ENCODE peak calls at places on chromosomes 16 and 17, in six cellular contexts. N, K, F, V, P and T are unnamed samples.

GRCh38 chr17:60398227-60398959 is 6.5 kb upstream of the USP32 start:
- ATAC-seq in F (no peak), V (no peak), P (no peak), N (no peak), K (peak), T (no peak)

GRCh38 chr16:3946604-3947180 is 66.2 kb upstream of the CREBBP start:
- ATAC-seq in V (no peak), N (no peak), K (no peak), F (no peak), P (no peak), T (no peak)

GRCh38 chr16:17369441-17369951 is 101.3 kb downstream of the XYLT1 start:
- ATAC-seq in F (no peak), P (no peak), N (no peak), V (peak), K (peak), T (peak)

GRCh38 chr17:11944587-11944986 is 52.7 kb downstream of the ZNF18 start:
- ATAC-seq in V (no peak), F (peak), P (no peak), K (no peak), N (no peak), T (no peak)

GRCh38 chr16:85711982-85712587 is 23.3 kb upstream of the GINS2 start:
- ATAC-seq in P (no peak), F (no peak), K (no peak), N (no peak), V (no peak), T (no peak)

GRCh38 chr17:44086364-44087311 is 16.1 kb downstream of the G6PC3 start:
- ATAC-seq in K (no peak), N (peak), P (peak), V (peak), F (peak), T (peak)

GRCh38 chr17:1568950-1569810 is 6.6 kb upstream of the PITPNA start:
- ATAC-seq in N (peak), P (no peak), K (no peak), F (no peak), V (no peak), T (no peak)

GRCh38 chr16:55487048-55487803 is 8.2 kb downstream of the MMP2 start:
- ATAC-seq in N (no peak), F (no peak), P (no peak), K (no peak), V (no peak), T (peak)

GRCh38 chr16:48300391-48300856 is 53.1 kb upstream of the ABCC11 start:
- ATAC-seq in F (no peak), V (no peak), P (peak), N (no peak), K (no peak), T (no peak)

GRCh38 chr16:57579361-57579665 is 36.9 kb downstream of the ADGRG5 start:
- ATAC-seq in N (no peak), V (no peak), F (no peak), P (no peak), K (no peak), T (no peak)

GRCh38 chr17:57097832-57098421 is 12.9 kb downstream of the AKAP1 start:
- ATAC-seq in V (no peak), N (no peak), F (no peak), K (no peak), P (peak), T (peak)

GRCh38 chr16:10961231-10961630 is 16.9 kb downstream of the CLEC16A start:
- ATAC-seq in K (no peak), P (no peak), F (no peak), V (no peak), N (no peak), T (peak)

GRCh38 chr17:81298991-81299733 is 4.1 kb upstream of the SLC38A10 start:
- ATAC-seq in V (no peak), N (no peak), F (no peak), K (no peak), P (no peak), T (no peak)

GRCh38 chr16:12547608-12547922 is 256.1 kb downstream of the CPPED1 start:
- ATAC-seq in K (peak), V (no peak), P (no peak), F (no peak), N (no peak), T (no peak)

GRCh38 chr16:87388818-87389134 is 3.4 kb upstream of the MAP1LC3B start:
- ATAC-seq in N (no peak), V (no peak), F (no peak), K (no peak), P (no peak), T (no peak)
- TF ChIP-seq POLR2A in N (no peak), V (no peak), F (no peak), K (no peak), P (no peak), T (no peak)

GRCh38 chr16:6484121-6484520 is 848.5 kb upstream of the RBFOX1 start:
- ATAC-seq in K (no peak), N (no peak), F (no peak), P (no peak), V (no peak), T (no peak)
- H3K4me3 ChIP-seq in K (no peak), N (no peak), F (no peak), P (no peak), V (no peak), T (no peak)

GRCh38 chr16:88760424-88761142 is 24.4 kb downstream of the PIEZO1 start:
- ATAC-seq in V (no peak), P (no peak), N (peak), F (no peak), K (no peak), T (no peak)
- TF ChIP-seq POLR2AphosphoS5 in V (no peak), P (no peak), N (no peak), F (no peak), K (no peak), T (no peak)

GRCh38 chr17:51107666-51108227 is 12.9 kb downstream of the SPAG9 start:
- ATAC-seq in K (no peak), P (no peak), N (no peak), F (no peak), V (no peak), T (no peak)
- TF ChIP-seq POLR2A in K (no peak), P (no peak), N (no peak), F (no peak), V (no peak), T (no peak)